ENCODE peak calls at places on chromosome 19, in ten cellular contexts. One of them, this sample, is unnamed.

GRCh38 chr19:8323781-8324185 is 2.5 kb downstream of the RPS28 start:
- DNase-seq in cardiac muscle cell: no peak
- DNase-seq in endodermal cell: no peak
- DNase-seq in GM23338: no peak
- DNase-seq in fibroblast of pulmonary artery: no peak
- DNase-seq in ovary: no peak
- DNase-seq in cardiac fibroblast: no peak
- DNase-seq in PC-3: no peak
- DNase-seq in CD8-positive, alpha-beta T cell: no peak
- DNase-seq in left ventricle myocardium inferior: no peak
- DNase-seq in this sample: no peak

GRCh38 chr19:42919757-42920079 is 2.0 kb upstream of the PSG6 start:
- DNase-seq in cardiac muscle cell: no peak
- DNase-seq in endodermal cell: no peak
- DNase-seq in GM23338: no peak
- DNase-seq in fibroblast of pulmonary artery: no peak
- DNase-seq in ovary: no peak
- DNase-seq in cardiac fibroblast: no peak
- DNase-seq in PC-3: no peak
- DNase-seq in CD8-positive, alpha-beta T cell: no peak
- DNase-seq in left ventricle myocardium inferior: no peak
- DNase-seq in this sample: no peak

GRCh38 chr19:8663920-8664670 is 33.7 kb downstream of the NFILZ start:
- DNase-seq in cardiac muscle cell: no peak
- DNase-seq in endodermal cell: no peak
- DNase-seq in GM23338: peak
- DNase-seq in fibroblast of pulmonary artery: no peak
- DNase-seq in ovary: no peak
- DNase-seq in cardiac fibroblast: no peak
- DNase-seq in PC-3: no peak
- DNase-seq in CD8-positive, alpha-beta T cell: peak
- DNase-seq in left ventricle myocardium inferior: no peak
- DNase-seq in this sample: no peak

GRCh38 chr19:46860846-46861690 is at the start of gene ARHGAP35:
- DNase-seq in cardiac muscle cell: no peak
- DNase-seq in endodermal cell: peak
- DNase-seq in GM23338: peak
- DNase-seq in fibroblast of pulmonary artery: no peak
- DNase-seq in ovary: peak
- DNase-seq in cardiac fibroblast: peak
- DNase-seq in PC-3: peak
- DNase-seq in CD8-positive, alpha-beta T cell: no peak
- DNase-seq in left ventricle myocardium inferior: no peak
- DNase-seq in this sample: no peak

GRCh38 chr19:29119582-29119981 is 93.4 kb downstream of the UQCRFS1 start:
- DNase-seq in cardiac muscle cell: no peak
- DNase-seq in endodermal cell: peak
- DNase-seq in GM23338: peak
- DNase-seq in fibroblast of pulmonary artery: no peak
- DNase-seq in ovary: no peak
- DNase-seq in cardiac fibroblast: peak
- DNase-seq in PC-3: no peak
- DNase-seq in CD8-positive, alpha-beta T cell: no peak
- DNase-seq in left ventricle myocardium inferior: no peak
- DNase-seq in this sample: no peak

GRCh38 chr19:45428385-45429231 is 4.9 kb upstream of the ERCC1 start:
- DNase-seq in cardiac muscle cell: peak
- DNase-seq in endodermal cell: peak
- DNase-seq in GM23338: peak
- DNase-seq in fibroblast of pulmonary artery: peak
- DNase-seq in ovary: peak
- DNase-seq in cardiac fibroblast: peak
- DNase-seq in PC-3: peak
- DNase-seq in CD8-positive, alpha-beta T cell: no peak
- DNase-seq in left ventricle myocardium inferior: peak
- DNase-seq in this sample: no peak

GRCh38 chr19:12924621-12925310 is 5.7 kb upstream of the SYCE2 start:
- DNase-seq in cardiac muscle cell: no peak
- DNase-seq in endodermal cell: no peak
- DNase-seq in GM23338: no peak
- DNase-seq in fibroblast of pulmonary artery: no peak
- DNase-seq in ovary: no peak
- DNase-seq in cardiac fibroblast: no peak
- DNase-seq in PC-3: no peak
- DNase-seq in CD8-positive, alpha-beta T cell: no peak
- DNase-seq in left ventricle myocardium inferior: no peak
- DNase-seq in this sample: no peak

GRCh38 chr19:52640916-52641315 is 2.8 kb upstream of the ZNF83 start:
- DNase-seq in cardiac muscle cell: peak
- DNase-seq in endodermal cell: peak
- DNase-seq in GM23338: peak
- DNase-seq in fibroblast of pulmonary artery: no peak
- DNase-seq in ovary: no peak
- DNase-seq in cardiac fibroblast: no peak
- DNase-seq in PC-3: no peak
- DNase-seq in CD8-positive, alpha-beta T cell: no peak
- DNase-seq in left ventricle myocardium inferior: no peak
- DNase-seq in this sample: no peak

GRCh38 chr19:43526884-43527859 is at the start of gene ETHE1:
- DNase-seq in cardiac muscle cell: peak
- DNase-seq in endodermal cell: peak
- DNase-seq in GM23338: peak
- DNase-seq in fibroblast of pulmonary artery: peak
- DNase-seq in ovary: peak
- DNase-seq in cardiac fibroblast: peak
- DNase-seq in PC-3: peak
- DNase-seq in CD8-positive, alpha-beta T cell: peak
- DNase-seq in left ventricle myocardium inferior: peak
- DNase-seq in this sample: no peak

GRCh38 chr19:33804021-33804799 is 7.5 kb downstream of the KCTD15 start:
- DNase-seq in cardiac muscle cell: peak
- DNase-seq in endodermal cell: no peak
- DNase-seq in GM23338: no peak
- DNase-seq in fibroblast of pulmonary artery: peak
- DNase-seq in ovary: peak
- DNase-seq in cardiac fibroblast: peak
- DNase-seq in PC-3: peak
- DNase-seq in CD8-positive, alpha-beta T cell: no peak
- DNase-seq in left ventricle myocardium inferior: peak
- DNase-seq in this sample: peak

GRCh38 chr19:12611361-12611699 is 610 bp downstream of the ZNF791 start:
- DNase-seq in cardiac muscle cell: peak
- DNase-seq in endodermal cell: peak
- DNase-seq in GM23338: peak
- DNase-seq in fibroblast of pulmonary artery: peak
- DNase-seq in ovary: peak
- DNase-seq in cardiac fibroblast: peak
- DNase-seq in PC-3: peak
- DNase-seq in CD8-positive, alpha-beta T cell: no peak
- DNase-seq in left ventricle myocardium inferior: peak
- DNase-seq in this sample: peak

GRCh38 chr19:11949201-11949600 is 15.6 kb upstream of the ZNF763 start:
- DNase-seq in cardiac muscle cell: no peak
- DNase-seq in endodermal cell: no peak
- DNase-seq in GM23338: peak
- DNase-seq in fibroblast of pulmonary artery: no peak
- DNase-seq in ovary: no peak
- DNase-seq in cardiac fibroblast: no peak
- DNase-seq in PC-3: no peak
- DNase-seq in CD8-positive, alpha-beta T cell: no peak
- DNase-seq in left ventricle myocardium inferior: no peak
- DNase-seq in this sample: no peak

GRCh38 chr19:38316477-38317067 is 825 bp upstream of the YIF1B start:
- DNase-seq in cardiac muscle cell: no peak
- DNase-seq in endodermal cell: no peak
- DNase-seq in GM23338: no peak
- DNase-seq in fibroblast of pulmonary artery: no peak
- DNase-seq in ovary: no peak
- DNase-seq in cardiac fibroblast: no peak
- DNase-seq in PC-3: no peak
- DNase-seq in CD8-positive, alpha-beta T cell: no peak
- DNase-seq in left ventricle myocardium inferior: no peak
- DNase-seq in this sample: no peak

GRCh38 chr19:15252398-15253018 is 20.3 kb upstream of the EPHX3 start:
- DNase-seq in cardiac muscle cell: peak
- DNase-seq in endodermal cell: peak
- DNase-seq in GM23338: peak
- DNase-seq in fibroblast of pulmonary artery: peak
- DNase-seq in ovary: no peak
- DNase-seq in cardiac fibroblast: peak
- DNase-seq in PC-3: no peak
- DNase-seq in CD8-positive, alpha-beta T cell: no peak
- DNase-seq in left ventricle myocardium inferior: no peak
- DNase-seq in this sample: no peak

DNA sequence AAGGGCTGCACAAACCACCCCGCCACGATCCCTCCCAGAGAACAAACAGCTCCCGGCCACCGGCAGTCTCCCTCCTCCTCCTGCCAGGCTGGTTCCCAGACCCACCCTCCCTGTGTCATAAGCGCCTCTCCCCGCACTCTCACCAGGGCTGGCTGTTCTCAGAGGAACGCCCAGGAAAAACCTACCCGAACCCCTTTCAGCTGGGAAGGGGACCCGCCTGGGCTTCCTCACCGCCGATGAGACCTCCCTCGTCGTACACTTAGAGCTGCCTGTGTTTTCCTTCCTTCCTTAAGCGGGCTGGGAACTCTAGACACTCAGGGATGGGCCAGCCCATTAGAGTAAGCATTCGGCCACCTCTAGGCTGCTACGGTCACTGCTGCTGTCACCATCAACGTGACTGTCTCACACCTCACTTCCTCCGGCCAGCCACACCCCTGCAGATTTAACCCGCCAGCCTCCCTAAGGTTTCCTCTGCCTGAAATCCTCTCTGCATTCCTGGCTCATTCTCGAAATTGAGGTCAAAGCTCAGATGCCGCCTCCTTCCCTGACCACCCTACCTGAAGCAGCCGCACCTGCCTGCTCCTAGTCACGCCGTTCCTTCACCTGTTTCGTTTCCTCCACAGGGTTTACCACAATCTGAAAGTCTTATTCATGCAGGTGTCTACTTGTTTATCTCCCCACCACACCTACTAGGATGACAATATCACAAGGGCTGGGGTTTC is 6.3 kb upstream of the RDH13 start:
- DNase-seq in cardiac muscle cell: peak
- DNase-seq in endodermal cell: peak
- DNase-seq in GM23338: peak
- DNase-seq in fibroblast of pulmonary artery: peak
- DNase-seq in ovary: no peak
- DNase-seq in cardiac fibroblast: peak
- DNase-seq in PC-3: peak
- DNase-seq in CD8-positive, alpha-beta T cell: no peak
- DNase-seq in left ventricle myocardium inferior: no peak
- DNase-seq in this sample: no peak
- H3K4me3 ChIP-seq in cardiac muscle cell: peak
- H3K4me3 ChIP-seq in endodermal cell: peak
- H3K4me3 ChIP-seq in GM23338: peak
- H3K4me3 ChIP-seq in fibroblast of pulmonary artery: no peak
- H3K4me3 ChIP-seq in ovary: no peak
- H3K4me3 ChIP-seq in cardiac fibroblast: no peak
- H3K4me3 ChIP-seq in PC-3: peak
- H3K4me3 ChIP-seq in CD8-positive, alpha-beta T cell: no peak
- H3K4me3 ChIP-seq in left ventricle myocardium inferior: peak
- H3K4me3 ChIP-seq in this sample: no peak

DNA sequence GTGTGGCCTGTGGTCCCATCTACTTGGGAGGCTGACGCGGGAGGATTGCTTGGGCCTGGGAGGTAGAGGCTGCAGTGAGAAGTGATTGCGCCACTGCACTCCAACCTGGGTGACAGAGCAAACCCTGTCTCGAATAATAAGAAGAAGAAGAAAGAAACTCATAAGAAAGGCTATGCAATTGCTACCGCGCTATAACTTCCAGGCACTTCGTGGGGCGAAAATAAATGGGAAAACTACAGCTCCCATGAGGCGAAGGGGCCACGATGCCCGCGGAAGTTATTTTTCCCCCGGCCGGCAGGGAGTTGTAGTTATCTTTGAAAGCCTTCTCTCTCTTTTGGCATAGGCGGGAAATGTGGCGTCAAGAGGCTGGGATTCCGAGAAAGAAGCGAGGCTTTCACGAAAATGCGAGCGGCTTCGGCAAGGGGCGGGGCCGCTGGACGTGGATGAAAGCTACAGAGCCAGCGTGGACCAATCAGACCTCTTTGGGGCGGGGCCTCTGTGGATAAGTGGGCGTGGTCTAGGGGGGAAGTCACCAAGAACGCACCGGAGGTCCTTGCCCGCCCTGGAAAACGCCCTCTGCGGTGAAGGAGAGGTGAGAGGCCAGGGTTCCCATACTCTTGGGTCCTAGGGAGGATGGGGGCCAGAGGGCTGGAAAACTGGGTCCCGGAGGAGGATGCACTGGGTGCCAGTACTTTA is at the start of gene NUCB1:
- DNase-seq in cardiac muscle cell: peak
- DNase-seq in endodermal cell: peak
- DNase-seq in GM23338: peak
- DNase-seq in fibroblast of pulmonary artery: peak
- DNase-seq in ovary: peak
- DNase-seq in cardiac fibroblast: peak
- DNase-seq in PC-3: peak
- DNase-seq in CD8-positive, alpha-beta T cell: peak
- DNase-seq in left ventricle myocardium inferior: peak
- DNase-seq in this sample: peak
- TF ChIP-seq CTCF in cardiac muscle cell: peak
- TF ChIP-seq CTCF in endodermal cell: peak
- TF ChIP-seq CTCF in GM23338: no peak
- TF ChIP-seq CTCF in fibroblast of pulmonary artery: peak
- TF ChIP-seq CTCF in ovary: peak
- TF ChIP-seq CTCF in cardiac fibroblast: peak
- TF ChIP-seq CTCF in PC-3: no peak
- TF ChIP-seq CTCF in CD8-positive, alpha-beta T cell: no peak
- TF ChIP-seq CTCF in left ventricle myocardium inferior: peak
- TF ChIP-seq CTCF in this sample: peak

DNA sequence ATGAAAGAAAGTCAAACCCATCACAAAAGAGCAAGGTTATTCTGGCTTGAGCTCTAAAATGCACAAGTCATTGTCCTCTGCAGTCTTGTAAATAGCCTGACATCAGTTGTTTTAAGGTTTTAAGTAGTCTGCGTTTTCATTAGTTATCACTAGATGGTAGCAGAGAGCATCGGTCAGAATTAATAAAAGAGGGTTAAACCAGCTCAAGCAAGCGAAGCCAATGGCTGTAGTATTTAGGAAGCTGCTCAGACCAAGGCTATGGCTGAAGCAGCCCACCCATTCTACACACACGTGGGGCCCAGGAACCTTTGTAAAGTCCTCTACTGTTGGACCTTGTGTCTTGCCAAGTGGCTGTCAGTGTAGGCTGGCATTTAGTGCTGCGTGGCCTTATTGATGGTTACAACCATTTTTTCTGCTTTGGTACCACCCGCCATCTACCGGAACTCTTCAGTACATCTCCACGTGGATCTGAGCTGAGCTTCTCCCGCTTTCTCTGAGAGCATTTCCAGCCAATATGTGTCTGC is 13.3 kb upstream of the ZNF57 start:
- DNase-seq in cardiac muscle cell: peak
- DNase-seq in endodermal cell: peak
- DNase-seq in GM23338: peak
- DNase-seq in fibroblast of pulmonary artery: peak
- DNase-seq in ovary: peak
- DNase-seq in cardiac fibroblast: peak
- DNase-seq in PC-3: peak
- DNase-seq in CD8-positive, alpha-beta T cell: no peak
- DNase-seq in left ventricle myocardium inferior: no peak
- DNase-seq in this sample: peak
- H3K4me3 ChIP-seq in cardiac muscle cell: no peak
- H3K4me3 ChIP-seq in endodermal cell: no peak
- H3K4me3 ChIP-seq in GM23338: no peak
- H3K4me3 ChIP-seq in fibroblast of pulmonary artery: no peak
- H3K4me3 ChIP-seq in ovary: no peak
- H3K4me3 ChIP-seq in cardiac fibroblast: no peak
- H3K4me3 ChIP-seq in PC-3: peak
- H3K4me3 ChIP-seq in CD8-positive, alpha-beta T cell: no peak
- H3K4me3 ChIP-seq in left ventricle myocardium inferior: no peak
- H3K4me3 ChIP-seq in this sample: no peak

GRCh38 chr19:41076286-41076685 is 12.0 kb upstream of the CYP2A13 start:
- DNase-seq in cardiac muscle cell: no peak
- DNase-seq in endodermal cell: no peak
- DNase-seq in GM23338: no peak
- DNase-seq in fibroblast of pulmonary artery: no peak
- DNase-seq in ovary: no peak
- DNase-seq in cardiac fibroblast: no peak
- DNase-seq in PC-3: no peak
- DNase-seq in CD8-positive, alpha-beta T cell: no peak
- DNase-seq in left ventricle myocardium inferior: no peak
- DNase-seq in this sample: no peak
- TF ChIP-seq CTCF in cardiac muscle cell: no peak
- TF ChIP-seq CTCF in endodermal cell: no peak
- TF ChIP-seq CTCF in GM23338: no peak
- TF ChIP-seq CTCF in fibroblast of pulmonary artery: no peak
- TF ChIP-seq CTCF in ovary: no peak
- TF ChIP-seq CTCF in cardiac fibroblast: no peak
- TF ChIP-seq CTCF in PC-3: no peak
- TF ChIP-seq CTCF in CD8-positive, alpha-beta T cell: no peak
- TF ChIP-seq CTCF in left ventricle myocardium inferior: no peak
- TF ChIP-seq CTCF in this sample: no peak